ENCODE peak calls at places on chromosomes 13 and 19, in four cellular contexts. Y is esophagus muscularis mucosa; F is NCI-H2029; S is stimulated activated CD4-positive, alpha-beta T cell treated with anti-CD3 and anti-CD28 coated beads, Interleukin-4, amount 100 ng/mL, for 48 hours. B is an unnamed sample.

GRCh38 chr19:2062770-2063169 is 11.7 kb upstream of the MKNK2 start:
- DNase-seq in F (no peak), S (no peak), Y (no peak), B (no peak)

GRCh38 chr13:60931858-60932546 is 483.6 kb downstream of the PCDH20 start:
- DNase-seq in Y (no peak), F (no peak), S (no peak), B (peak)

GRCh38 chr13:23771966-23772365 is 117.2 kb downstream of the MIPEP start:
- DNase-seq in S (no peak), Y (no peak), F (no peak), B (no peak)

GRCh38 chr19:33212773-33213172 is 12.9 kb downstream of the SLC7A10 start:
- DNase-seq in Y (no peak), S (no peak), F (no peak), B (no peak)

GRCh38 chr19:343941-344624 is 513 bp downstream of the MIER2 start:
- DNase-seq in S (peak), Y (no peak), F (no peak), B (peak)

GRCh38 chr19:35828694-35829301 is 16.2 kb upstream of the PRODH2 start:
- DNase-seq in F (no peak), Y (no peak), S (peak), B (peak)

GRCh38 chr19:19475845-19476828 is 39.2 kb downstream of the TSSK6 start:
- DNase-seq in F (no peak), Y (no peak), S (no peak), B (peak)

GRCh38 chr13:28002886-28003698 is 14.6 kb upstream of the URAD start:
- DNase-seq in Y (no peak), F (no peak), S (no peak), B (no peak)

GRCh38 chr19:49556412-49557398 is 23.7 kb downstream of the NOSIP start:
- DNase-seq in S (no peak), F (no peak), Y (no peak), B (no peak)

GRCh38 chr13:113862766-113863510 is 938 bp downstream of the GAS6 start:
- DNase-seq in F (no peak), S (no peak), Y (no peak), B (no peak)

GRCh38 chr13:39855236-39855635 is 199.8 kb downstream of the COG6 start:
- DNase-seq in S (no peak), F (no peak), Y (no peak), B (no peak)

GRCh38 chr13:41017153-41017552 is 2.0 kb downstream of the ELF1 start:
- DNase-seq in F (no peak), Y (no peak), S (no peak), B (peak)

GRCh38 chr19:39599116-39599515 is 3.2 kb upstream of the LGALS13 start:
- DNase-seq in Y (no peak), S (peak), F (no peak), B (peak)

GRCh38 chr13:30466841-30467252 is 1.1 kb upstream of the HMGB1 start:
- DNase-seq in Y (no peak), F (no peak), S (no peak), B (peak)

GRCh38 chr13:66665991-66666390 is 564.1 kb downstream of the PCDH9 start:
- DNase-seq in F (peak), Y (no peak), S (no peak), B (peak)

GRCh38 chr19:48797103-48797502 is 13.7 kb downstream of the BCAT2 start:
- DNase-seq in S (no peak), F (no peak), Y (no peak), B (no peak)

GRCh38 chr19:20923077-20923871 is at the start of gene ZNF85:
- DNase-seq in S (peak), F (peak), Y (peak), B (no peak)

GRCh38 chr13:75175575-75175974 is 306.4 kb downstream of the TBC1D4 start:
- DNase-seq in F (no peak), Y (no peak), S (no peak), B (no peak)

GRCh38 chr13:29583073-29583785 is 12.3 kb downstream of the SLC7A1 start:
- DNase-seq in F (no peak), S (no peak), Y (no peak), B (peak)

GRCh38 chr13:80783926-80784325 is 443.0 kb upstream of the SPRY2 start:
- DNase-seq in S (no peak), F (no peak), Y (no peak), B (peak)

GRCh38 chr19:33610588-33610987 is 11.2 kb upstream of the CHST8 start:
- DNase-seq in S (no peak), F (no peak), Y (no peak), B (no peak)

B was measured in ACHN.